ENCODE peak calls at places on chromosomes 1 and 21, in five cellular contexts. I is lower lobe of right lung, Z is upper lobe of right lung, U is tibial nerve, H is kidney. D is an unnamed sample.

GRCh38 chr1:79323240-79324025 is 316.9 kb upstream of the ADGRL4 start:
- DNase-seq in I (no peak), H (no peak), Z (no peak), U (no peak), D (peak; percentile 99)

GRCh38 chr1:67711850-67712202 is 26.8 kb downstream of the GADD45A start:
- DNase-seq in U (no peak), H (no peak), Z (no peak), I (no peak), D (no peak)

GRCh38 chr1:44300882-44301281 is 54.2 kb downstream of the ERI3 start:
- DNase-seq in Z (no peak), I (no peak), U (no peak), H (no peak), D (no peak)

GRCh38 chr1:25462732-25463131 is 32.0 kb downstream of the MACO1 start:
- DNase-seq in I (no peak), U (no peak), H (no peak), Z (no peak), D (peak; percentile 62)

GRCh38 chr1:98393719-98394118 is 267.8 kb upstream of the SNX7 start:
- DNase-seq in Z (no peak), H (no peak), I (no peak), U (no peak), D (no peak)

GRCh38 chr1:31959521-31959920 is 21.4 kb upstream of the PTP4A2 start:
- DNase-seq in I (no peak), U (no peak), Z (no peak), H (no peak), D (no peak)

GRCh38 chr1:213586609-213586972 is 401.2 kb upstream of the PROX1 start:
- DNase-seq in U (no peak), I (no peak), H (no peak), Z (no peak), D (no peak)

GRCh38 chr1:178688244-178688643 is 36.8 kb upstream of the RALGPS2 start:
- DNase-seq in I (no peak), H (no peak), U (no peak), Z (no peak), D (peak; percentile 83)

GRCh38 chr1:154418062-154418897 is 13.1 kb downstream of the IL6R start:
- DNase-seq in Z (peak; percentile 88), U (peak; percentile 24), I (peak; percentile 86), H (peak; percentile 91), D (no peak)

GRCh38 chr1:153944005-153944821 is 2.3 kb downstream of the DENND4B start:
- DNase-seq in H (peak; percentile 81), I (no peak), Z (no peak), U (no peak), D (no peak)

GRCh38 chr1:186620526-186620925 is 59.7 kb downstream of the PTGS2 start:
- DNase-seq in U (no peak), I (no peak), Z (no peak), H (no peak), D (no peak)

GRCh38 chr1:164771001-164771550 is 212.1 kb downstream of the PBX1 start:
- DNase-seq in I (no peak), Z (no peak), H (no peak), U (no peak), D (peak; percentile 60)

GRCh38 chr1:151988405-151988851 is 5.2 kb downstream of the S100A10 start:
- DNase-seq in H (no peak), I (no peak), U (no peak), Z (no peak), D (peak; percentile 97)

GRCh38 chr1:32186491-32186890 is 7.0 kb downstream of the TXLNA start:
- DNase-seq in U (no peak), Z (no peak), H (no peak), I (no peak), D (no peak)

GRCh38 chr1:230868736-230869385 is 540 bp upstream of the C1orf198 start:
- DNase-seq in H (peak; percentile 90), U (no peak), I (peak; percentile 81), Z (peak; percentile 86), D (peak; percentile 46)

GRCh38 chr1:160672118-160672517 is 25.3 kb upstream of the SLAMF1 start:
- DNase-seq in Z (no peak), H (no peak), I (no peak), U (no peak), D (no peak)

GRCh38 chr1:237041795-237042466 is at the start of gene RYR2:
- DNase-seq in I (no peak), Z (no peak), U (no peak), H (peak; percentile 59), D (no peak)

GRCh38 chr1:116820362-116820761 is 66.1 kb downstream of the CD2 start:
- DNase-seq in Z (no peak), H (peak; percentile 87), U (no peak), I (no peak), D (peak; percentile 97)

GRCh38 chr1:17339521-17339920 is 31.5 kb downstream of the PADI4 start:
- DNase-seq in I (no peak), U (no peak), H (no peak), Z (peak; percentile 37), D (no peak)

GRCh38 chr1:205600085-205600484 is 31.7 kb downstream of the ELK4 start:
- DNase-seq in Z (no peak), I (no peak), H (no peak), U (no peak), D (peak; percentile 61)

GRCh38 chr1:51519857-51520699 is 1.0 kb upstream of the EPS15 start:
- DNase-seq in Z (no peak), U (no peak), H (no peak), I (no peak), D (peak; percentile 91)
- H3K4me3 ChIP-seq in Z (no peak overlapping the region), U (no peak overlapping the region), H (no peak overlapping the region), I (no peak overlapping the region), D (no peak overlapping the region)

GRCh38 chr1:220785166-220786056 is 1.3 kb upstream of the MTARC1 start:
- DNase-seq in U (no peak), H (no peak), Z (no peak), I (no peak), D (no peak)

GRCh38 chr1:220788146-220788545 is 1.4 kb downstream of the MTARC1 start:
- DNase-seq in H (no peak), I (no peak), U (no peak), Z (no peak), D (no peak)

GRCh38 chr1:220786057-220786336 is 716 bp upstream of the MTARC1 start:
- DNase-seq in Z (peak; percentile 74), H (no peak), U (no peak), I (peak; percentile 63), D (no peak)

GRCh38 chr1:220787069-220787614 is 429 bp downstream of the MTARC1 start:
- DNase-seq in I (peak; percentile 73), U (no peak), H (peak; percentile 84), Z (peak; percentile 84), D (no peak)

DNA sequence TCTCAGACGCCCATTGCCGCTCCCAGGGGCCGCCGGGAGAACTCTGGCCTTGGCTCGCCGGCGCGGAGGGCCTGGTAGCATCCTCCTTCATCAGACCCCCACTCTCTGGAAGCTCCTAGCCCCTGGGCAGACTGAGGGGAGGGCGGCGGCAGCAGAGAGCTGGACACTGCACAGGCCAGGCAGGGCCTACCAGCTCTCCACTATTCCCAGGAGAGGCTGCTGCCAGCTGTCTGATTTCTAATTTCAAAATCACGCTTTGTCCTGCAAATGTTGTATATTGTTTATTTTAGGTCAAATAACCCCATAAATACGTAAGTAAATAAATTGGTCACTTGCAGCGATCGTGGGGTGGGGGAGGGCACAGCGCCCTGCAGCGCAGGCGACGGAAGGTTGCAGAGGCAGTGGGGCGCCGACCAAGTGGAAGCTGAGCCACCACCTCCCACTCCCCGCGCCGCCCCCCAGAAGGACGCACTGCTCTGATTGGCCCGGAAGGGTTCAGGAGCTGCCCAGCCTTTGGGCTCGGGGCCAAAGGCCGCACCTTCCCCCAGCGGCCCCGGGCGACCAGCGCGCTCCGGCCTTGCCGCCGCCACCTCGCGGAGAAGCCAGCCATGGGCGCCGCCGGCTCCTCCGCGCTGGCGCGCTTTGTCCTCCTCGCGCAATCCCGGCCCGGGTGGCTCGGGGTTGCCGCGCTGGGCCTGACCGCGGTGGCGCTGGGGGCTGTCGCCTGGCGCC is at the start of gene MTARC1:
- DNase-seq in U (no peak), H (peak; percentile 92), I (peak; percentile 82), Z (peak; percentile 89), D (peak; percentile 11)
- TF ChIP-seq CTCF in U (no peak), H (no peak), I (peak; percentile 12), Z (peak; percentile 22), D (peak; percentile 12)

GRCh38 chr1:63915121-63915520 is 141.3 kb downstream of the ROR1 start:
- DNase-seq in I (no peak), Z (no peak), H (no peak), U (no peak), D (peak; percentile 40)

GRCh38 chr1:63918395-63918945 is 144.7 kb downstream of the ROR1 start:
- DNase-seq in Z (no peak), H (no peak), I (no peak), U (no peak), D (peak; percentile 27)

GRCh38 chr1:63916485-63917360 is 142.9 kb downstream of the ROR1 start:
- DNase-seq in I (no peak), H (no peak), Z (no peak), U (no peak), D (no peak)

GRCh38 chr1:63920154-63921117 is 146.6 kb downstream of the ROR1 start:
- DNase-seq in H (no peak), Z (no peak), U (no peak), I (no peak), D (peak; percentile 98)

GRCh38 chr1:63917571-63918394 is 144.0 kb downstream of the ROR1 start:
- DNase-seq in H (no peak), I (no peak), U (no peak), Z (no peak), D (no peak)
- H3K4me3 ChIP-seq in H (no peak overlapping the region), I (no peak overlapping the region), U (no peak overlapping the region), Z (no peak overlapping the region), D (no peak overlapping the region)

DNA sequence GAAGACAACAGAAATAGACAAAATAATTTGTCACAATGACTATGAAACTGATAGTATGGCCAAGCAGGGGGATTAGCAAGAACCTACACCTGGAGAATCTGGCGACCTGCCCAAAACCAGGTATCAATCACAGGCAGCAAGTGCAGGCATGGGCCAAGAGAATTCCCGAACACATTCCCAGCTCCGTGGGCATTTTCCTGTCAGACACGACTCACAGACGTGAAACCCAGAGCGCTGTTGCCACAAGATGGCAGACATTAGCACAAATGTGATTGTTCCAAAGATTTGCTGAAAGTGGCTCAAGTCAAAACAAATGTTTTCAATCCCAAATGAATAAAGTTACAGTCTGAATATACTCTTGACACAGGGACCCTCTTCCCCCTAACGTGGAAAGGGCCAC is 36.8 kb downstream of the HLCS start:
- DNase-seq in I (no peak), U (no peak), Z (no peak), H (peak; percentile 72), D (no peak)
- TF ChIP-seq CTCF in I (no peak), U (no peak), Z (no peak), H (no peak), D (no peak)

DNA sequence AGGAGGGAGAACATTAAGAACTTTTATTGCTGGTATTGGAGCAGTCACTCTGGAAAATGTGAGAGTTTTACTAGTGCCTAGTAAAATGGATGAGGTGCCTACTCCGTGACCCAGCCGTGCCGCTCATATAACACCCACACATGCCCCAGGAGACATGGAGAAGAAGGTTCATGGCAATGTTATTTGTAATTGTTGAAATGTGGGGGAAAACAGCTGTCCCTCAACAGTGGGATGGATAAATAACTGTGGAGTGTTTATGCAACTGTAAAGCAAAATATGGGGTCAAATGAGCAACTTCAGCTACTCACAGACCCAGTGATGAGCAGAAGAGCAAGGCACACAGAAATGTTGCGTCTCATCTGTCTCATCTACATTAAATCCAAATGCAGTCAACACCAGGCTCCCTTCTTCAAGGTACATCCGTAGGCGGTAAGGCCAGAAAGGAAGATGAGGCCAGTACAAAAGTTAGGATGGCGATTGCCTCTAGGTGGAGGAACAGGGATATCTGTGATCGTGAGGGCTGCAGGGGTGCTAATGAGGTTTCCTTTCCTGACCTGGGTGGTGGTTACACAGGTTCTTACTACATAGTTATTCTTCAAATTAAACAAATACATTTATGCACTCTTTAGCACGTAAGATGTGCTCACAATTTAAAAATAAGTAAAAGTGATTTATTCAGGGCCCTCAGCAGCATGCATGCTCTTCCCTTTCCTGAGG is 1.3 kb upstream of the MYBPH start:
- DNase-seq in U (no peak), H (no peak), I (no peak), Z (no peak), D (no peak)
- H3K4me3 ChIP-seq in U (no peak overlapping the region), H (no peak overlapping the region), I (no peak overlapping the region), Z (no peak overlapping the region), D (no peak overlapping the region)

D was measured in fibroblast of the aortic adventitia.